ENCODE peak calls at places on chromosomes 16 and 17, in nine cellular contexts. U is stimulated activated CD4-positive, alpha-beta T cell treated with anti-CD3 and anti-CD28 coated beads, Interleukin-12 subunit alpha, Interleukin-12 subunit beta, amount 100 ng/mL, for 4 hours; Z is kidney tubule cell; O is AG08395; H is T-helper 2 cell; A is activated effector memory CD4-positive, alpha-beta T cell treated with Interleukin-2 at 50 U/mL for 16 hours; E is HFFc6; C is endothelial cell; W is GM12865. K is an unnamed sample.

GRCh38 chr17:68892193-68892592 is 63.0 kb downstream of the ABCA8 start:
- DNase-seq in W (no peak), E (no peak), H (no peak), C (no peak), Z (no peak), O (no peak), A (no peak), U (no peak), K (no peak)

GRCh38 chr17:142102-142661 is 4.8 kb downstream of the SCGB1C2 start:
- DNase-seq in O (peak; percentile 34), E (peak; percentile 40), W (peak; percentile 42), U (no peak), C (peak; percentile 3), A (no peak), Z (peak; percentile 30), H (no peak), K (no peak)

GRCh38 chr17:40122944-40123810 is 1.4 kb downstream of the MSL1 start:
- DNase-seq in O (peak; percentile 65), H (peak; percentile 53), W (peak; percentile 64), A (peak; percentile 31), U (peak; percentile 55), C (peak; percentile 50), E (no peak), Z (peak; percentile 34), K (no peak)

GRCh38 chr17:7767425-7768021 is 50.0 kb downstream of the DNAH2 start:
- DNase-seq in Z (peak; percentile 49), U (no peak), O (no peak), A (no peak), C (no peak), H (no peak), W (no peak), E (no peak), K (no peak)

GRCh38 chr16:20675488-20676267 is 21.8 kb downstream of the ACSM1 start:
- DNase-seq in H (no peak), A (no peak), Z (peak; percentile 83), O (no peak), E (no peak), W (peak; percentile 56), C (no peak), U (peak; percentile 30), K (no peak)

GRCh38 chr17:80446645-80447405 is 29.6 kb downstream of the NPTX1 start:
- DNase-seq in W (no peak), O (peak; percentile 33), Z (peak; percentile 38), E (peak; percentile 22), A (no peak), C (no peak), U (no peak), H (no peak), K (no peak)

GRCh38 chr16:67372664-67373063 is 20.6 kb downstream of the TPPP3 start:
- DNase-seq in H (no peak), Z (no peak), W (peak; percentile 21), A (no peak), C (no peak), O (peak; percentile 51), U (no peak), E (peak; percentile 19), K (no peak)

GRCh38 chr16:17265177-17265576 is 205.6 kb downstream of the XYLT1 start:
- DNase-seq in H (no peak), W (no peak), A (no peak), U (no peak), C (no peak), O (no peak), E (no peak), Z (no peak), K (no peak)

GRCh38 chr16:30896203-30896889 is at the start of gene CTF1:
- DNase-seq in H (no peak), U (no peak), E (peak; percentile 74), C (peak; percentile 66), W (no peak), O (peak; percentile 94), A (no peak), Z (peak; percentile 82), K (peak; percentile 75)

GRCh38 chr16:83085660-83086059 is 458.9 kb downstream of the CDH13 start:
- DNase-seq in C (no peak), O (no peak), W (no peak), E (no peak), H (no peak), U (no peak), A (no peak), Z (no peak), K (no peak)

GRCh38 chr16:89155851-89156739 is 15.5 kb upstream of the CDH15 start:
- DNase-seq in O (no peak), A (no peak), C (no peak), U (no peak), H (no peak), E (no peak), W (no peak), Z (no peak), K (no peak)

GRCh38 chr16:21076186-21076883 is 74.3 kb downstream of the DNAH3 start:
- DNase-seq in E (no peak), Z (peak; percentile 13), H (no peak), W (no peak), A (no peak), C (no peak), U (no peak), O (no peak), K (no peak)